ENCODE peak calls at places on chromosome 22, in four cellular contexts. X, H, R and V are unnamed samples.

GRCh38 chr22:23061471-23062280 is 8.6 kb upstream of the GNAZ start:
- DNase-seq in H (no peak), X (no peak), R (no peak), V (no peak)

GRCh38 chr22:24363243-24363642 is 64.2 kb upstream of the ADORA2A start:
- DNase-seq in R (no peak), H (no peak), X (no peak), V (no peak)

GRCh38 chr22:30195245-30196140 is 51.1 kb downstream of the LIF start:
- DNase-seq in X (no peak), H (peak; percentile 100), R (no peak), V (no peak)

GRCh38 chr22:20494978-20495860 is at the start of gene KLHL22:
- DNase-seq in X (peak; percentile 21), H (peak; percentile 53), R (peak; percentile 57), V (no peak)

GRCh38 chr22:25051073-25051472 is 98.6 kb downstream of the KIAA1671 start:
- DNase-seq in H (no peak), X (no peak), R (peak; percentile 65), V (no peak)

GRCh38 chr22:28703436-28703835 is 23.8 kb upstream of the TTC28 start:
- DNase-seq in H (no peak), R (no peak), X (no peak), V (no peak)

GRCh38 chr22:46631113-46631512 is 10.9 kb downstream of the GRAMD4 start:
- DNase-seq in H (no peak), R (no peak), X (no peak), V (no peak)

GRCh38 chr22:18031670-18032454 is 7.5 kb upstream of the MICAL3 start:
- DNase-seq in R (no peak), H (peak; percentile 85), X (no peak), V (peak; percentile 90)

GRCh38 chr22:45441158-45441557 is 27.7 kb downstream of the RIBC2 start:
- DNase-seq in R (peak; percentile 77), X (peak; percentile 39), H (peak; percentile 62), V (peak; percentile 77)

GRCh38 chr22:26672590-26673468 is 15.4 kb downstream of the MIAT start:
- DNase-seq in R (peak; percentile 97), X (peak; percentile 89), H (peak; percentile 97), V (peak; percentile 82)

GRCh38 chr22:47574551-47574950 is 812.1 kb downstream of the TBC1D22A start:
- DNase-seq in X (no peak), H (no peak), R (no peak), V (no peak)

GRCh38 chr22:27581688-27582087 is 219.9 kb downstream of the MN1 start:
- DNase-seq in X (no peak), R (no peak), H (no peak), V (no peak)

GRCh38 chr22:50191041-50191740 is 5.5 kb downstream of the TRABD start:
- DNase-seq in H (no peak), R (no peak), X (no peak), V (no peak)

GRCh38 chr22:28222976-28223375 is 303.9 kb upstream of the PITPNB start:
- DNase-seq in R (no peak), X (no peak), H (peak; percentile 32), V (no peak)

GRCh38 chr22:30575859-30576258 is 1.4 kb upstream of the GAL3ST1 start:
- DNase-seq in X (no peak), R (no peak), H (no peak), V (no peak)

GRCh38 chr22:33747576-33748180 is 172.6 kb downstream of the LARGE1 start:
- DNase-seq in R (no peak), X (no peak), H (no peak), V (no peak)

GRCh38 chr22:44698531-44699421 is 3.2 kb upstream of the PRR5 start:
- DNase-seq in H (peak; percentile 80), X (peak; percentile 52), R (peak; percentile 71), V (no peak)

GRCh38 chr22:49733631-49734030 is 94.0 kb downstream of the BRD1 start:
- DNase-seq in H (no peak), X (no peak), R (no peak), V (no peak)

GRCh38 chr22:45817705-45818104 is 146.1 kb downstream of the ATXN10 start:
- DNase-seq in R (no peak), X (no peak), H (no peak), V (no peak)

GRCh38 chr22:20429254-20430100 is 8.1 kb downstream of the SCARF2 start:
- DNase-seq in H (no peak), X (peak; percentile 72), R (peak; percentile 91), V (peak; percentile 42)

GRCh38 chr22:20433686-20434241 is 3.9 kb downstream of the SCARF2 start:
- DNase-seq in X (no peak), R (no peak), H (no peak), V (no peak)

GRCh38 chr22:50248192-50249084 is 2.6 kb downstream of the HDAC10 start:
- DNase-seq in R (no peak), X (no peak), H (no peak), V (no peak)

GRCh38 chr22:48720662-48721393 is 1106.8 kb downstream of the BRD1 start:
- DNase-seq in R (no peak), X (no peak), H (no peak), V (no peak)

GRCh38 chr22:47449508-47450270 is 687.2 kb downstream of the TBC1D22A start:
- DNase-seq in R (no peak), H (no peak), X (no peak), V (no peak)

GRCh38 chr22:44351685-44352377 is 39.1 kb upstream of the SHISAL1 start:
- DNase-seq in R (peak; percentile 70), H (peak; percentile 89), X (no peak), V (peak; percentile 87)

GRCh38 chr22:23969071-23969470 is 2.4 kb downstream of the DDTL start:
- DNase-seq in X (no peak), R (no peak), H (no peak), V (no peak)

GRCh38 chr22:23113067-23113846 is 28.5 kb downstream of the RSPH14 start:
- DNase-seq in X (no peak), R (no peak), H (peak; percentile 11), V (no peak)

GRCh38 chr22:44360686-44361381 is 48.1 kb upstream of the SHISAL1 start:
- DNase-seq in H (peak; percentile 62), X (no peak), R (peak; percentile 50), V (peak; percentile 95)

GRCh38 chr22:35684270-35684700 is 33.4 kb upstream of the APOL5 start:
- DNase-seq in R (peak; percentile 67), X (peak; percentile 26), H (peak; percentile 28), V (no peak)

GRCh38 chr22:35683560-35683959 is 34.1 kb upstream of the APOL5 start:
- DNase-seq in X (no peak), H (no peak), R (no peak), V (no peak)

GRCh38 chr22:35684732-35685131 is 32.9 kb upstream of the APOL5 start:
- DNase-seq in H (no peak), R (no peak), X (no peak), V (no peak)

GRCh38 chr22:35678836-35679235 is 30.6 kb downstream of the APOL6 start:
- DNase-seq in X (no peak), H (no peak), R (no peak), V (no peak)

DNA sequence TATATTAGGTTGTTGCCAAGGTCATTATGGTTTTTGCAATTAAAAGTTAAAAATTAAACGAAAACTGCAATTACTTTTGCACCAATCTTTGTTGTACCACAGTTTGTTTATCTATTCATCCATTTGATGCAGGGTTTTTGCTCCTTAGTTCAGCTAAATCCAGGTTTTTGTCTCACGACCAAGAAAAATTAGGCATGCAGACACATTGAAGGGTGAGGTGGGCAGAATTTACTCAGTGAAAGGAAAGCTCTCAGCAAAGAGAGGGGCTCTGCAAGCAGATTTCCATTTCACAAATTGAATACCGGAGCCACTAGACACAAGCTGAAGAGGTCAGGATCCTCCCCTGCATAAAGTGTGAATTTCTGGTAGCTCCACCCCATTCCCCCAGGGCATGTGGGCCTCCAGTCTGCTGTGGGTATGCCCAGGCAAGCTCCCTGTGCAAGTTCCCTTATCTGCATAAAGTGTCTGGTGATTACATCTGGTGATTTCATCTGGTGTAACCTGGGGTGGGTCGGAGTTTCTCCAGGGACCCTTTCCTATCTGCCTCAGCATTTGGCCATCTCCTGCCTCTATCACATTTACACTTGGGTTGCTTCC is 33.3 kb downstream of the APOL6 start:
- DNase-seq in H (peak; percentile 48), X (no peak), R (no peak), V (no peak)
- H3K4me2 ChIP-seq in H (no peak overlapping the region), X (no peak overlapping the region), R (no peak overlapping the region), V (no peak overlapping the region)

GRCh38 chr22:21961886-21962654 is 9.4 kb upstream of the PPM1F start:
- DNase-seq in R (no peak), X (no peak), H (peak; percentile 22), V (peak; percentile 47)
- H3K27ac ChIP-seq in R (no peak overlapping the region), X (no peak overlapping the region), H (no peak overlapping the region), V (peak overlapping the region; percentile 16)

DNA sequence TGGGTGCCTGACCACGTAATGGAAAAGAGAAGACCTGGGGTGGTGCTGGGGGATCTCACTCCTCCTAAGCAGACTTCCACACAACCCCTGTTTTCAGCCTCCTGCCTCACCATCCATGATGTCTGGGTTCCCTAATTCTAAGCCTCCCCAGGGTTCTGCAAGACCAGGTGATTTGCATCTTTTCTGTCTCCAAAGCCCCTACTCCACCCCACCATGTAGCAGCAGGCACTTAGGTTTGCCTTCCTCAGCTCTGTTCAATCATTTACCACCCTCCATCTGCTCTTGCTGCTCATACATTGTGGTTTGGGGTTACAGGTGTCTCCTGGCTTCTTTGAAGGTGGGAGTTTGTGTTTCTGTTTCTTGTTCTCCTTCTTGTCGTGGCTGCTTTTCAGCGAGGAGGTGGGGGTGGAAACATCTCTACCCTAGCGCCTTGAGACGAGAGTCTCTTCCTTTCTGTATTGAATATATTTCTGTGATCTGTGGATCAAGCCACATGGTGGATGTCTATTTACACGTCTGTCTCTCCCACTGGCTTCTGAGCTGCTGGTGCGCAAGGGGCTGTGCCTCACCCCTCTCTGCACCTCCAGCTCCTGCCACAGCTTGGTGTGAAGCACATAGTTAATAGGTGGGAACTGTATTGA is 6.6 kb upstream of the SSTR3 start:
- DNase-seq in R (no peak), X (no peak), H (no peak), V (no peak)
- H2AFZ ChIP-seq in R (no peak overlapping the region), X (no peak overlapping the region), H (no peak overlapping the region), V (no peak overlapping the region)

GRCh38 chr22:42180349-42180842 is 49.8 kb upstream of the CYP2D6 start:
- DNase-seq in R (no peak), H (no peak), X (no peak), V (no peak)

GRCh38 chr22:42179616-42180015 is 49.0 kb upstream of the CYP2D6 start:
- DNase-seq in R (no peak), H (peak; percentile 51), X (no peak), V (no peak)

GRCh38 chr22:42178910-42179495 is 48.4 kb upstream of the CYP2D6 start:
- DNase-seq in R (no peak), X (no peak), H (no peak), V (no peak)

GRCh38 chr22:42176271-42176670 is 45.7 kb upstream of the CYP2D6 start:
- DNase-seq in H (no peak), R (no peak), X (no peak), V (no peak)

DNA sequence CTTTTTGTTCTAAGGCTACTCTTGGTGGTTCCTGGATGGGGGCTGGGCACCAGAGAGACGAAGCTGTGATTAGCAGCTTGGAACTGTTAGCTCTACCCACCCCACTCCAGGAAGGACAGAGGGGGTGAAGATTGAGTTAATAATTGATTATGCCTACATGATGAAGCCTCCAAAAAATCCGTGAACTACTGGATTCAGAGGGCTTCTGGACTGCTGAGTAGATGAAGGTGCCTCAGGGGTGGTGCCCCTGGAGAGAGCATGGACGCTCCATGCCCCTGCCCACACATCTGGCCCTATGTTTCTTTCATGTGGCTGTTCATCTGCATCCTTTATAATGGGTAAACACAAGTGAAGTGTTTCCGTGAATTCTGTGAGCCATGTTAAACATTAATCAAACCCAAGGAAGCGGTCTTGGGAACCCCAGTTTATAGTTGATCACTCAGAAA is 47.3 kb upstream of the CYP2D6 start:
- DNase-seq in R (no peak), H (no peak), X (no peak), V (no peak)
- H3K4me2 ChIP-seq in R (no peak overlapping the region), H (peak overlapping the region; percentile 53), X (no peak overlapping the region), V (no peak overlapping the region)